ENCODE peak calls at places on chromosome 19, in ten cellular contexts. N is BE2C; S is endodermal cell; D is GM23248; G is cardiac muscle cell; Z is thoracic aorta; I is right cardiac atrium; Q is ascending aorta; R is CD8-positive, alpha-beta memory T cell; P is tibial nerve. V is an unnamed sample. For H3K4me1 and H3K27me3, the result is how much of the 10 kb centered on the place peaks cover.

GRCh38 chr19:6464070-6464873 is at the start of gene CRB3:
- DNase-seq in N (no peak), S (peak), D (no peak), G (no peak), Z (no peak), I (no peak), Q (no peak), R (peak), P (no peak), V (peak)

GRCh38 chr19:46288896-46289588 is 7.8 kb upstream of the HIF3A start:
- DNase-seq in N (peak), S (no peak), D (peak), G (peak), Z (no peak), I (peak), Q (no peak), R (no peak), P (no peak), V (no peak)

GRCh38 chr19:18170714-18171255 is 2.8 kb upstream of the IFI30 start:
- DNase-seq in N (no peak), S (no peak), D (no peak), G (no peak), Z (no peak), I (no peak), Q (no peak), R (no peak), P (no peak), V (no peak)

GRCh38 chr19:17829855-17830566 is 8.7 kb upstream of the INSL3 start:
- DNase-seq in N (peak), S (peak), D (peak), G (peak), Z (no peak), I (peak), Q (no peak), R (no peak), P (no peak), V (peak)

GRCh38 chr19:48746738-48747575 is at the start of gene IZUMO1:
- DNase-seq in N (peak), S (peak), D (peak), G (peak), Z (peak), I (peak), Q (peak), R (peak), P (peak), V (peak)

GRCh38 chr19:8826371-8826770 is 5.7 kb downstream of the ZNF558 start:
- DNase-seq in N (no peak), S (no peak), D (no peak), G (no peak), Z (no peak), I (no peak), Q (no peak), R (no peak), P (no peak), V (no peak)

GRCh38 chr19:16585808-16586476 is 13.7 kb upstream of the SLC35E1 start:
- DNase-seq in N (no peak), S (no peak), D (no peak), G (no peak), Z (no peak), I (peak), Q (no peak), R (no peak), P (no peak), V (no peak)

GRCh38 chr19:18494267-18494607 is 27.6 kb downstream of the ELL start:
- DNase-seq in N (no peak), S (no peak), D (peak), G (no peak), Z (no peak), I (no peak), Q (no peak), R (peak), P (no peak), V (no peak)

GRCh38 chr19:15895876-15896430 is 1.9 kb downstream of the CYP4F2 start:
- DNase-seq in N (no peak), S (no peak), D (no peak), G (no peak), Z (no peak), I (no peak), Q (no peak), R (no peak), P (no peak), V (no peak)

GRCh38 chr19:6765738-6766356 is 1.4 kb downstream of the SH2D3A start:
- DNase-seq in N (no peak), S (peak), D (no peak), G (no peak), Z (no peak), I (no peak), Q (no peak), R (no peak), P (no peak), V (no peak)

GRCh38 chr19:8069116-8069973 is 16.8 kb downstream of the CCL25 start:
- DNase-seq in N (no peak), S (peak), D (no peak), G (no peak), Z (no peak), I (no peak), Q (no peak), R (no peak), P (no peak), V (peak)

DNA sequence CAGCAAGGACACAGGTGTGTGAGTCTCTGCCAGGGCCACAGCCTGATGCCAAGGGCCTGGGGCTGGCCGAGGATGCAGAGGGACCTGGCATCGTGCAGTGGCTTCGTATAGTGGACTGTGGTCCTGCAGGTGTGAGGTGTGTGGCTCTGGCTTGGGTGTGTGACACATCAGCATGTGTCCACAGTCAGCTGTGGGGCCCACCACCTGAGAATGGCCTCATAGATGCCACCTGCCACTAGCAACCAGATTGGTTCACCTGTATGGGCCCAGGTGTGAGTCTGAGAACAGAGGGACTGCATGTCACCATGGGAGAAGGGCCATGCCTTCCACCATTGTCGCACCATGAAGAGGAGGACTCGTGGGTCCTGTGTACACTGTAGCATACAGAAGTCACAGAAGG is 2.4 kb downstream of the PPP1R14A start:
- DNase-seq in N (no peak), S (no peak), D (no peak), G (no peak), Z (no peak), I (no peak), Q (no peak), R (no peak), P (no peak), V (no peak)
- H3K4me1 ChIP-seq in N (under half), S (under half), D (under half), G (under half), Z (under half), I (under half), Q (under half), R (under half), P (under half), V (under half)

DNA sequence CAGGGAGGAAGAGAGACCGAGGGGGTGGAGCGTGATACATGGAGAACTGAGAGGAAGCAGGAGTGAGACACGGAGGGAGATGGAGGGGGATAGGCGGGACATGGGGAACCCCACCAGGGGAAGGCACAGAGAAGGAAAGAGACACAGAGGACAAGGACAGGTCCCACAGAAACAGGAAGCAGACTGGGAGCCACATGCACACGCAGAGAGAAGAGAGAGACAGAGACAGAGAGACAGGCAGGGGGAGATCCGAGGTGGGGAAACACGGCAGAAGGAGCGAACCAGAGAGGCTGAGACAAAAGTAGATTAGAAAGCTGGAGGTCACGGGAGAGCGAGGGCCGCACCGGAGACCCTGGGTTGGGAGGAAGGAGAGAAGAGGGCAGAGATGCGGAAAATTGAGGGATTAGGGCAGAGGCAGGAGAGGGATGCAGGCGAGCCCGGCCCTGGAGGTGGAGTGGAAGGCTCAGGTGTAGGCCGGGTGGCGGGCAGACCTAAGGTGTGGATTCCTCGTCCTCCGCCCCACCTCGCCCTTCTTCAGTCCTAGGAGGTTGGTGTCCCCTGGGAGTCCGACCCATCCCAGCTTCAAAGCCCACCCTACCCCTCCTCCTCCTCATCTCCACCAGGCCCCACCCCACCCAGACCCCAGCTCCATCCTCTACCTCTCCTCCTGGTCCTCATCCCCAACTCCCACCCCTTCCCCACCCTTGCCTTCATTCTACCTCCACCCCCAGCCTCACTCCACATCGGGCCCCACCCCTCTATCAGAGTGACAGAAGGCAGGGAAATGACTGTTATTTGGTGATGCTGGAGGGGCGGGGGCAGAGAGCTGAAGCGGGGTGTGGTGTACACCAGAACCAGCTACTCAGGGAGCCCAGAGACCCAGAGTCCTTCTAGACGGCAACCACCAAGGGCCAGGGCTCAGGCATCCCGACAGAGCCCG is 6.7 kb downstream of the ERFL start:
- DNase-seq in N (no peak), S (peak), D (no peak), G (no peak), Z (no peak), I (peak), Q (no peak), R (no peak), P (no peak), V (no peak)
- H3K27me3 ChIP-seq in N (under half), S (half or more), D (half or more), G (half or more), Z (under half), I (under half), Q (under half), R (under half), P (under half), V (half or more)

DNA sequence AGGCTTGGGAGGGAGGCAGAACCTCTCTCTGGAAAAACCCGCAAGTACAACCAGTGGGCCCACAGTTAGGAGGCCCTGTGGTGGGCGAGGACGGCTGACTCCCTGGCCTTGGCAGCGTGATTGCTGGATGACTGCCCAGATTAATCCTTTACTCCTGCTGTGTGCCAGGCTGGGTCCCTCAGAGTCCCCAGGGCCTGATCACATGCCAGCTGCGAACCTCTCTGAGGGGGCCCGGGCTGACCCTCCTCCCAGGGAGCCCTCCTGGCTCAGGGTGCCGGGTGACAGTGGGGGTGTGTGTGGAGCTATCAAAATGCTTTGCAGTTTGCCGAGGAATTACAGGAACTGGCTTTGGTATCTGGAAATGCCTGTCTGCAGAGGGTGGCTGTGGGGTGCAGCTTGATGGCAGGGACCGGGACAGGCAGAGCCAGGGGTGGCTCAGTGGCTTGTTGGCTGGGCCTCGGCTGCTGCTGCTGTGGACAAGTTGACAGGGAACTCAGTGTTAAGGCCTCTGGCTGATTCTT is 48.9 kb downstream of the DNM2 start:
- DNase-seq in N (peak), S (no peak), D (peak), G (no peak), Z (no peak), I (peak), Q (no peak), R (no peak), P (no peak), V (no peak)
- H3K4me1 ChIP-seq in N (under half), S (under half), D (under half), G (under half), Z (under half), I (under half), Q (under half), R (under half), P (under half), V (under half)

DNA sequence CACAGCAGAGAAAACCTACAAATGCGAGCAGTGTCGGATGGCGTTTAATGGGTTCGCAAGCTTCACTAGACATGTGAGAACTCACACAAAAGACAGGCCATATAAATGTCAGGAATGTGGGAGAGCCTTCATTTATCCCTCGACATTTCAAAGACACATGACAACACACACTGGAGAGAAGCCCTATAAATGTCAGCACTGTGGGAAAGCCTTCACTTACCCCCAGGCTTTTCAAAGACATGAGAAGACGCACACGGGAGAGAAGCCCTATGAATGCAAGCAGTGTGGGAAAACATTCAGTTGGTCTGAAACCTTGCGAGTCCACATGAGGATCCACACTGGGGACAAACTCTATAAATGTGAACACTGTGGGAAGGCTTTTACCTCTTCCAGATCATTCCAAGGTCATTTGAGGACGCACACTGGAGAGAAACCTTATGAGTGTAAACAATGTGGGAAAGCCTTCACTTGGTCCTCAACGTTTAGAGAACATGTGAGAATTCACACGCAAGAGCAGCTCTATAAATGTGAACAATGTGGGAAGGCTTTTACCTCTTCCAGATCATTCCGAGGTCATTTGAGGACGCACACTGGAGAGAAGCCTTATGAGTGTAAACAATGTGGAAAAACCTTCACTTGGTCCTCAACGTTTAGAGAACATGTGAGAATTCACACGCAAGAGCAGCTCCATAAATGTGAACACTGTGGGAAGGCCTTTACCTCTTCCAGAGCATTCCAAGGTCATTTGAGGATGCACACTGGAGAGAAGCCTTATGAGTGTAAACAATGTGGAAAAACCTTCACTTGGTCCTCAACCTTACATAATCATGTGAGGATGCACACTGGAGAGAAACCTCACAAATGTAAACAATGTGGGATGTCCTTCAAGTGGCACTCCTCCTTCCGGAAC is 16.8 kb downstream of the ZNF57 start:
- DNase-seq in N (no peak), S (no peak), D (no peak), G (no peak), Z (no peak), I (no peak), Q (peak), R (no peak), P (no peak), V (no peak)
- H3K27me3 ChIP-seq in N (under half), S (under half), D (under half), G (under half), Z (under half), I (under half), Q (under half), R (under half), P (under half), V (under half)

DNA sequence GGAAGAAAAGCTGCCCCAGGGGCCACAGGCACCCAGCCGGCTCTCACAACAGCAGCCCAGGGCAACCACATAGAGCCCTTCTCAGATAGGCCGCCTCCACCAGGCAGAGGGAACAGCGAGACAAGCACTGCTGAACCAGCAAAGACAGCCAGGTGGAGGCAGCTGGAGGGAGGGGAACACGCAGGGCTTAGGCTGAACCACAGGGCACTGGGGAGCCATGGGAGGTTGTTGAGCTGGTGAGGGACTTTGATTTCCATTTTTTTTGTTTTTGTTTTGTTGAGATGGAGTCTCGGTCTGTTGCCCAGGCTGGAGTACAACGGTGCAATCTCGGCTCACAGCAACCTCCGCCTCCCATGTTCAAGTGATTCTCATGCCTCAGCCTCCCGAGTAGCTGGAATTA is 3.5 kb downstream of the GAMT start:
- DNase-seq in N (no peak), S (no peak), D (no peak), G (no peak), Z (no peak), I (no peak), Q (no peak), R (no peak), P (no peak), V (no peak)
- H3K4me1 ChIP-seq in N (under half), S (under half), D (under half), G (under half), Z (under half), I (under half), Q (under half), R (under half), P (under half), V (under half)

GRCh38 chr19:35869327-35870123 is 1.2 kb downstream of the APLP1 start:
- DNase-seq in N (peak), S (peak), D (peak), G (peak), Z (no peak), I (peak), Q (peak), R (peak), P (no peak), V (peak)

GRCh38 chr19:35870798-35871197 is 2.4 kb downstream of the APLP1 start:
- DNase-seq in N (no peak), S (peak), D (no peak), G (no peak), Z (no peak), I (peak), Q (no peak), R (no peak), P (no peak), V (no peak)

GRCh38 chr19:35871611-35872010 is 3.2 kb downstream of the APLP1 start:
- DNase-seq in N (no peak), S (no peak), D (no peak), G (no peak), Z (no peak), I (peak), Q (no peak), R (no peak), P (no peak), V (no peak)

GRCh38 chr19:35868172-35868822 is at the start of gene APLP1:
- DNase-seq in N (peak), S (peak), D (peak), G (peak), Z (no peak), I (peak), Q (peak), R (peak), P (no peak), V (peak)

DNA sequence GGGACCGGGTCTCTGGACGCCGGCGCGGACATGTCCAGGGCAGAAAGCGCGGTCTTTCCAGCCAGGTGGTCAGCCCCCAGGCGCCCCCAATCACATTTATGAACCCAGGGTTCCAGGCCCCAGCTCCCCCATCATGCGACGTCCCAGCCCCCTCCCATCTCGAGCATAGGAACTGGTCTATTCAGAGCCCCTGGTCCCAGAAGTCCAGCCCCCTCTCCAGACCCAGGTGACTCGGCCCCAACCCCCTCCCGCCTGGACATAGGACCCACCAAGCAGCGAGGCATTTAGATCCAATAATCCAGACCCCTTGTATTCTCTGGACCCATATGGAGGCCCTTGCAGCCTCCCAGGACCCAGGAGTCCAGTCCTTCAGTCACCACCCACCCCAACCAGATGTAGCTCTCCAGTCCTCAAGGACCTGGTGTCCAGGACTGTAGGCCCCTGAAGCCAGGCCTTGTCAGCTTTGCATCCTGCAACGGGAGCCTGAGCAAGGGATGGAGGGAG is 501 bp downstream of the APLP1 start:
- DNase-seq in N (no peak), S (no peak), D (no peak), G (no peak), Z (no peak), I (no peak), Q (no peak), R (no peak), P (no peak), V (no peak)
- H3K27me3 ChIP-seq in N (under half), S (half or more), D (under half), G (under half), Z (under half), I (under half), Q (under half), R (under half), P (under half), V (under half)

DNA sequence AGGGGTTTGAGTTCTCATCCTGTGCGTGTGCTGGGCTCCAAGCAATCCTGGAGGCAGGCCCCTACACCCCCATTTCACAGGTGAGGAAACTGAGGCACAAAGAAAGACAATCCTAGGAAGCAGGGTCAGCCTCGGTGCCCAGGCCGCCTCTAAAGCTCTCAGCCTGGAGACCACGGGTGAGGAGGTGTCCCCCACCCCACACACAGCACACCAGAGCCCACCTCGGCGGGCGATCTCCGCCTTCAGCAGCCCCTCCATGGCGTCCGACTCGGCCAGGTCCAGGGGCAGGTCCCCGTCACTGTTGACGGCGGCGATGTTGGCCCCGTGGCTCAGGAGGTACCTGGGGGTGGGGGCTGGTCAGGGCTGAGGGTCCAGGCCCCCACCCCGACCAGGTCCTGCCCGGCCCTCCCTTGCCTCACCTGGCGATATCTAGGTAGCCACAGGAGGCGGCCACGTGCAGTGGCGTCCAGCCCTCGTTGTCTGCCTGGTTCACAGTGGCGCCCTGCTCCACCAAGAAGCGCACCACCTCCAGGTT is 5.1 kb downstream of the PPP1R12C start:
- DNase-seq in N (no peak), S (no peak), D (no peak), G (no peak), Z (no peak), I (no peak), Q (no peak), R (no peak), P (no peak), V (no peak)
- H3K4me1 ChIP-seq in N (under half), S (under half), D (under half), G (under half), Z (under half), I (under half), Q (under half), R (under half), P (under half), V (under half)

V was measured in neural progenitor cell.